ENCODE peak calls at places on chromosomes 3 and 15, in ten cellular contexts. Z is heart right ventricle, U is lower leg skin, T is uterus, O is spleen, N is tibial artery, P is AG10803, J is cardiac fibroblast, H is endothelial cell, L is A549. V is an unnamed sample.

GRCh38 chr3:37480003-37480402 is 305.6 kb upstream of the LRRFIP2 start:
- DNase-seq in Z (no peak), U (no peak), T (no peak), O (no peak), N (no peak), P (no peak), J (no peak), H (no peak), L (no peak), V (no peak)

GRCh38 chr15:52652286-52652685 is 26.9 kb downstream of the ATOSA start:
- DNase-seq in Z (no peak), U (no peak), T (no peak), O (no peak), N (no peak), P (no peak), J (no peak), H (no peak), L (no peak), V (no peak)

GRCh38 chr15:68335251-68335650 is 57.7 kb downstream of the FEM1B start:
- DNase-seq in Z (no peak), U (no peak), T (peak; percentile 46), O (peak; percentile 81), N (peak; percentile 69), P (peak; percentile 75), J (no peak), H (no peak), L (peak; percentile 22), V (no peak)

GRCh38 chr3:21704796-21705195 is 46.2 kb downstream of the ZNF385D start:
- DNase-seq in Z (no peak), U (no peak), T (no peak), O (no peak), N (no peak), P (no peak), J (peak; percentile 42), H (no peak), L (no peak), V (no peak)

GRCh38 chr3:4425707-4426106 is 41.4 kb downstream of the SUMF1 start:
- DNase-seq in Z (no peak), U (no peak), T (no peak), O (no peak), N (no peak), P (no peak), J (peak; percentile 79), H (no peak), L (no peak), V (no peak)

GRCh38 chr3:61563614-61564404 is 2.4 kb downstream of the PTPRG start:
- DNase-seq in Z (peak; percentile 22), U (no peak), T (peak; percentile 15), O (no peak), N (no peak), P (peak; percentile 3), J (no peak), H (peak; percentile 28), L (no peak), V (no peak)

GRCh38 chr3:26825454-26825853 is 202.9 kb downstream of the LRRC3B start:
- DNase-seq in Z (no peak), U (no peak), T (no peak), O (no peak), N (no peak), P (no peak), J (no peak), H (no peak), L (no peak), V (no peak)

GRCh38 chr15:86061581-86061980 is 18.1 kb upstream of the AGBL1 start:
- DNase-seq in Z (no peak), U (no peak), T (no peak), O (no peak), N (no peak), P (no peak), J (no peak), H (no peak), L (no peak), V (no peak)

GRCh38 chr3:113769551-113769950 is 22.7 kb downstream of the ATP6V1A start:
- DNase-seq in Z (no peak), U (no peak), T (no peak), O (no peak), N (no peak), P (peak; percentile 62), J (peak; percentile 60), H (no peak), L (peak; percentile 5), V (no peak)

GRCh38 chr3:34263014-34263714 is 464.7 kb downstream of the PDCD6IP start:
- DNase-seq in Z (no peak), U (no peak), T (no peak), O (no peak), N (no peak), P (no peak), J (no peak), H (no peak), L (no peak), V (no peak)

GRCh38 chr15:45116482-45117326 is 2.6 kb downstream of the DUOXA2 start:
- DNase-seq in Z (no peak), U (no peak), T (no peak), O (peak; percentile 78), N (no peak), P (no peak), J (no peak), H (no peak), L (no peak), V (no peak)

GRCh38 chr3:131658771-131659170 is 156.0 kb upstream of the MRPL3 start:
- DNase-seq in Z (no peak), U (no peak), T (no peak), O (no peak), N (no peak), P (no peak), J (no peak), H (no peak), L (no peak), V (no peak)

GRCh38 chr15:90550919-90551318 is 21.2 kb downstream of the CRTC3 start:
- DNase-seq in Z (no peak), U (no peak), T (no peak), O (no peak), N (no peak), P (peak; percentile 38), J (no peak), H (no peak), L (no peak), V (no peak)

GRCh38 chr15:33675246-33675645 is 293.1 kb upstream of the CHRM5 start:
- DNase-seq in Z (no peak), U (no peak), T (no peak), O (no peak), N (no peak), P (peak; percentile 46), J (peak; percentile 53), H (no peak), L (peak; percentile 53), V (no peak)
- TF ChIP-seq CTCF in Z (peak; percentile 34), U (no peak), T (no peak), O (no peak), N (peak; percentile 26), P (peak; percentile 68), J (peak; percentile 24), H (peak; percentile 56), L (peak; percentile 43), V (peak; percentile 43)

GRCh38 chr3:66803206-66803605 is 194.9 kb upstream of the KBTBD8 start:
- DNase-seq in Z (no peak), U (no peak), T (no peak), O (no peak), N (no peak), P (no peak), J (no peak), H (peak; percentile 37), L (no peak), V (no peak)
- TF ChIP-seq CTCF in Z (no peak), U (no peak), T (no peak), O (no peak), N (no peak), P (no peak), J (peak; percentile 35), H (no peak), L (no peak), V (peak; percentile 41)

GRCh38 chr15:93485438-93485837 is 396.4 kb upstream of the RGMA start:
- DNase-seq in Z (no peak), U (no peak), T (no peak), O (no peak), N (no peak), P (no peak), J (no peak), H (no peak), L (no peak), V (no peak)

GRCh38 chr15:93483923-93484322 is 394.9 kb upstream of the RGMA start:
- DNase-seq in Z (no peak), U (no peak), T (no peak), O (no peak), N (no peak), P (no peak), J (no peak), H (no peak), L (no peak), V (no peak)

GRCh38 chr15:93486407-93487117 is 397.6 kb upstream of the RGMA start:
- DNase-seq in Z (no peak), U (no peak), T (no peak), O (no peak), N (no peak), P (no peak), J (no peak), H (no peak), L (no peak), V (no peak)

GRCh38 chr15:93488157-93488803 is 399.3 kb upstream of the RGMA start:
- DNase-seq in Z (no peak), U (no peak), T (no peak), O (no peak), N (no peak), P (no peak), J (no peak), H (no peak), L (no peak), V (no peak)

GRCh38 chr15:93485922-93486327 is 396.9 kb upstream of the RGMA start:
- DNase-seq in Z (peak; percentile 37), U (peak; percentile 44), T (peak; percentile 65), O (no peak), N (peak; percentile 50), P (no peak), J (no peak), H (no peak), L (no peak), V (no peak)
- TF ChIP-seq CTCF in Z (no peak), U (no peak), T (no peak), O (no peak), N (peak; percentile 37), P (no peak), J (no peak), H (no peak), L (no peak), V (peak; percentile 33)

DNA sequence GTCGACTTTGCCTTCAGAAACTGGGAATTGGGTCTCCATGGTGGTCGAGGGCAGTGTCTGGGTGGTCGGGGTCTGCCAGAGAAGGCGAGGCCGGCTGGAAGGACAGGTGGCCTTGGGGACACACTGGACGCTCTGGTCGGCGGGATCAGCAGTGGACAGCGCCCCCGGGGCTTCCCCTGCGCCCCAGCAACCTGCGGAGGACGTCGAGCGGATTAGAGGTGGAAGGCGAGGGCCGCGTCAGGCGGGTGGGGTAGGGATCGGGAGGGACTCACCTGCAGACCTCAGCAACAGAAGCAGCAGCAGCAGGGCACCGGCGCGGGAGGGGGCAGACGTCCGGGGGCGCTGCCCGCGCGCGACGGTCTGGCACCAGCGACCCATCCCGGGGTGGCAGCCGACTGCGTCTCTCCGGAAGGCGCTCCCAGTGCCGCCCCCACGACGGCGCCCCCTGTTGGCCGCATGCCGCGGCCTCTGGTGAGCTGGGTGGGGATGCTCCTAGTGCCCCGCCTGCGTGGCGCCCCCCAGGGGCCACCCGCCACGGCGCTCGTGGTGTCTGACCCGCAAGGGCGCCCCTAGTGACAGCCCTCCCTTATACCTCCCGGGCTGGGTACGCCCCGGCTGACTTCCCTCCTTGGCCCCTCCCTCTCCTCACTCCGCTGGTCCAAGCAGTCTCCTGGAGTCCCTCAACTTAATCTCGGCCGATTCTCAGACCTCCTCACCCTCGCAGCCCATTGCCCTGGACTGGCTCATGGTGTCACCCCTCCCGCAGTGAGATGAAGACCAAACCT is at the start of gene PRSS50:
- DNase-seq in Z (no peak), U (no peak), T (no peak), O (peak; percentile 61), N (no peak), P (no peak), J (no peak), H (no peak), L (no peak), V (no peak)
- TF ChIP-seq CTCF in Z (peak; percentile 34), U (no peak), T (no peak), O (peak; percentile 26), N (no peak), P (peak; percentile 7), J (no peak), H (peak; percentile 73), L (peak; percentile 13), V (peak; percentile 38)